ENCODE peak calls at places on chromosomes 2 and 18, in six cellular contexts. One of them, this sample, is unnamed.
A peak's percentile ranks its signal among the peaks of the same experiment; 100 is the strongest.

GRCh38 chr2:46831037-46831868 is 84.4 kb downstream of the MCFD2 start:
- DNase-seq in substantia nigra: no peak
- DNase-seq in transverse colon: no peak
- DNase-seq in tibial nerve: no peak
- DNase-seq in keratinocyte: no peak
- DNase-seq in ovary: no peak
- DNase-seq in this sample: no peak

GRCh38 chr2:10036095-10036879 is 7.1 kb upstream of the KLF11 start:
- DNase-seq in substantia nigra: peak; percentile 89
- DNase-seq in transverse colon: peak; percentile 64
- DNase-seq in tibial nerve: no peak
- DNase-seq in keratinocyte: no peak
- DNase-seq in ovary: peak; percentile 69
- DNase-seq in this sample: no peak

GRCh38 chr2:132681766-132682165 is 11.8 kb upstream of the LYPD1 start:
- DNase-seq in substantia nigra: no peak
- DNase-seq in transverse colon: no peak
- DNase-seq in tibial nerve: no peak
- DNase-seq in keratinocyte: no peak
- DNase-seq in ovary: no peak
- DNase-seq in this sample: no peak

GRCh38 chr2:162579986-162580385 is 236.1 kb downstream of the GCA start:
- DNase-seq in substantia nigra: no peak
- DNase-seq in transverse colon: no peak
- DNase-seq in tibial nerve: no peak
- DNase-seq in keratinocyte: no peak
- DNase-seq in ovary: no peak
- DNase-seq in this sample: no peak

GRCh38 chr2:37466533-37467230 is 122.3 kb downstream of the QPCT start:
- DNase-seq in substantia nigra: no peak
- DNase-seq in transverse colon: no peak
- DNase-seq in tibial nerve: no peak
- DNase-seq in keratinocyte: no peak
- DNase-seq in ovary: no peak
- DNase-seq in this sample: no peak

GRCh38 chr2:48306409-48307284 is 223.3 kb upstream of the STON1 start:
- DNase-seq in substantia nigra: no peak
- DNase-seq in transverse colon: no peak
- DNase-seq in tibial nerve: no peak
- DNase-seq in keratinocyte: no peak
- DNase-seq in ovary: no peak
- DNase-seq in this sample: peak; percentile 43

GRCh38 chr2:226860087-226860486 is 24.2 kb downstream of the RHBDD1 start:
- DNase-seq in substantia nigra: no peak
- DNase-seq in transverse colon: no peak
- DNase-seq in tibial nerve: no peak
- DNase-seq in keratinocyte: no peak
- DNase-seq in ovary: no peak
- DNase-seq in this sample: no peak

GRCh38 chr2:152098798-152099654 is at the start of gene CACNB4:
- DNase-seq in substantia nigra: no peak
- DNase-seq in transverse colon: no peak
- DNase-seq in tibial nerve: no peak
- DNase-seq in keratinocyte: no peak
- DNase-seq in ovary: no peak
- DNase-seq in this sample: no peak

GRCh38 chr2:48414980-48415764 is 114.8 kb upstream of the STON1 start:
- DNase-seq in substantia nigra: peak; percentile 59
- DNase-seq in transverse colon: no peak
- DNase-seq in tibial nerve: no peak
- DNase-seq in keratinocyte: no peak
- DNase-seq in ovary: no peak
- DNase-seq in this sample: no peak

GRCh38 chr18:48767090-48767670 is 183.6 kb downstream of the SMAD7 start:
- DNase-seq in substantia nigra: no peak
- DNase-seq in transverse colon: no peak
- DNase-seq in tibial nerve: no peak
- DNase-seq in keratinocyte: no peak
- DNase-seq in ovary: no peak
- DNase-seq in this sample: no peak

GRCh38 chr2:71466301-71467179 is 13.2 kb downstream of the DYSF start:
- DNase-seq in substantia nigra: no peak
- DNase-seq in transverse colon: no peak
- DNase-seq in tibial nerve: no peak
- DNase-seq in keratinocyte: no peak
- DNase-seq in ovary: no peak
- DNase-seq in this sample: no peak

GRCh38 chr2:189534854-189535253 is 45.7 kb downstream of the SLC40A1 start:
- DNase-seq in substantia nigra: no peak
- DNase-seq in transverse colon: no peak
- DNase-seq in tibial nerve: no peak
- DNase-seq in keratinocyte: no peak
- DNase-seq in ovary: no peak
- DNase-seq in this sample: no peak

GRCh38 chr2:162301877-162302276 is 16.6 kb downstream of the IFIH1 start:
- DNase-seq in substantia nigra: no peak
- DNase-seq in transverse colon: no peak
- DNase-seq in tibial nerve: no peak
- DNase-seq in keratinocyte: no peak
- DNase-seq in ovary: no peak
- DNase-seq in this sample: no peak

GRCh38 chr2:235958631-235959395 is 209.4 kb downstream of the GBX2 start:
- DNase-seq in substantia nigra: no peak
- DNase-seq in transverse colon: no peak
- DNase-seq in tibial nerve: no peak
- DNase-seq in keratinocyte: no peak
- DNase-seq in ovary: no peak
- DNase-seq in this sample: no peak

GRCh38 chr2:240782886-240783818 is 36.9 kb downstream of the KIF1A start:
- DNase-seq in substantia nigra: no peak
- DNase-seq in transverse colon: no peak
- DNase-seq in tibial nerve: no peak
- DNase-seq in keratinocyte: no peak
- DNase-seq in ovary: peak; percentile 36
- DNase-seq in this sample: no peak

GRCh38 chr2:138102664-138103063 is 138.4 kb downstream of the HNMT start:
- DNase-seq in substantia nigra: no peak
- DNase-seq in transverse colon: no peak
- DNase-seq in tibial nerve: no peak
- DNase-seq in keratinocyte: no peak
- DNase-seq in ovary: no peak
- DNase-seq in this sample: no peak

GRCh38 chr2:130963849-130964793 is 127.4 kb downstream of the ARHGEF4 start:
- DNase-seq in substantia nigra: no peak
- DNase-seq in transverse colon: no peak
- DNase-seq in tibial nerve: no peak
- DNase-seq in keratinocyte: no peak
- DNase-seq in ovary: peak; percentile 62
- DNase-seq in this sample: peak; percentile 3

GRCh38 chr18:22541232-22541631 is 123.5 kb upstream of the CTAGE1 start:
- DNase-seq in substantia nigra: no peak
- DNase-seq in transverse colon: no peak
- DNase-seq in tibial nerve: no peak
- DNase-seq in keratinocyte: no peak
- DNase-seq in ovary: no peak
- DNase-seq in this sample: no peak
- H3K27ac ChIP-seq in substantia nigra: no peak overlapping the region
- H3K27ac ChIP-seq in transverse colon: no peak overlapping the region
- H3K27ac ChIP-seq in tibial nerve: no peak overlapping the region
- H3K27ac ChIP-seq in keratinocyte: no peak overlapping the region
- H3K27ac ChIP-seq in ovary: no peak overlapping the region
- H3K27ac ChIP-seq in this sample: no peak overlapping the region

GRCh38 chr2:28165087-28165652 is 227.5 kb upstream of the FOSL2 start:
- DNase-seq in substantia nigra: no peak
- DNase-seq in transverse colon: no peak
- DNase-seq in tibial nerve: no peak
- DNase-seq in keratinocyte: no peak
- DNase-seq in ovary: no peak
- DNase-seq in this sample: no peak
- H3K27ac ChIP-seq in substantia nigra: no peak overlapping the region
- H3K27ac ChIP-seq in transverse colon: peak overlapping the region; percentile 62
- H3K27ac ChIP-seq in tibial nerve: no peak overlapping the region
- H3K27ac ChIP-seq in keratinocyte: no peak overlapping the region
- H3K27ac ChIP-seq in ovary: no peak overlapping the region
- H3K27ac ChIP-seq in this sample: no peak overlapping the region

GRCh38 chr18:44799422-44800421 is 119.0 kb downstream of the SETBP1 start:
- DNase-seq in substantia nigra: no peak
- DNase-seq in transverse colon: no peak
- DNase-seq in tibial nerve: no peak
- DNase-seq in keratinocyte: no peak
- DNase-seq in ovary: no peak
- DNase-seq in this sample: no peak
- H3K27ac ChIP-seq in substantia nigra: no peak overlapping the region
- H3K27ac ChIP-seq in transverse colon: no peak overlapping the region
- H3K27ac ChIP-seq in tibial nerve: no peak overlapping the region
- H3K27ac ChIP-seq in keratinocyte: no peak overlapping the region
- H3K27ac ChIP-seq in ovary: no peak overlapping the region
- H3K27ac ChIP-seq in this sample: no peak overlapping the region

DNA sequence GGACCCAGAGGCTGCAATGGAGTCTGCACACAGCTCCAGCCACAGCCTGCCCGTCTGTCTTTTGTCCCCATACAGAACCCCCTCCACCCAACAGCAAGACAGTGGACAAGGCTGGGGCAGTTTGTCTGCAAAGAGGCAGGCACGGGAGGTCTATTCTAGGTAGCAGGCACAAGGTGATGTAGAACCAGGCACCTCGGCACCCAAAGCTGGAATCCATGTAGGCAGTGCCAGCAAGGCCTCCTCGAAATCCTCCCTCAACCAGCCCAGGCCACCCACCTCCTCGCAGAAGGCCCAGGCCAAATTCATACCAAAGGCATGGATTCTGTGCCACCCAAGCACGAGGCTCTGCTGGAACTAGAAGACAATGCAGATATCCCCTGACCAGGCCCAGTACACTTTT is 179.2 kb downstream of the TNS1 start:
- DNase-seq in substantia nigra: no peak
- DNase-seq in transverse colon: no peak
- DNase-seq in tibial nerve: no peak
- DNase-seq in keratinocyte: no peak
- DNase-seq in ovary: no peak
- DNase-seq in this sample: no peak
- H3K27ac ChIP-seq in substantia nigra: no peak overlapping the region
- H3K27ac ChIP-seq in transverse colon: no peak overlapping the region
- H3K27ac ChIP-seq in tibial nerve: peak overlapping the region; percentile 24
- H3K27ac ChIP-seq in keratinocyte: no peak overlapping the region
- H3K27ac ChIP-seq in ovary: no peak overlapping the region
- H3K27ac ChIP-seq in this sample: no peak overlapping the region

GRCh38 chr18:7728297-7728696 is 161.2 kb downstream of the PTPRM start:
- DNase-seq in substantia nigra: no peak
- DNase-seq in transverse colon: no peak
- DNase-seq in tibial nerve: no peak
- DNase-seq in keratinocyte: peak; percentile 7
- DNase-seq in ovary: no peak
- DNase-seq in this sample: no peak
- H3K27ac ChIP-seq in substantia nigra: no peak overlapping the region
- H3K27ac ChIP-seq in transverse colon: no peak overlapping the region
- H3K27ac ChIP-seq in tibial nerve: no peak overlapping the region
- H3K27ac ChIP-seq in keratinocyte: no peak overlapping the region
- H3K27ac ChIP-seq in ovary: no peak overlapping the region
- H3K27ac ChIP-seq in this sample: no peak overlapping the region

DNA sequence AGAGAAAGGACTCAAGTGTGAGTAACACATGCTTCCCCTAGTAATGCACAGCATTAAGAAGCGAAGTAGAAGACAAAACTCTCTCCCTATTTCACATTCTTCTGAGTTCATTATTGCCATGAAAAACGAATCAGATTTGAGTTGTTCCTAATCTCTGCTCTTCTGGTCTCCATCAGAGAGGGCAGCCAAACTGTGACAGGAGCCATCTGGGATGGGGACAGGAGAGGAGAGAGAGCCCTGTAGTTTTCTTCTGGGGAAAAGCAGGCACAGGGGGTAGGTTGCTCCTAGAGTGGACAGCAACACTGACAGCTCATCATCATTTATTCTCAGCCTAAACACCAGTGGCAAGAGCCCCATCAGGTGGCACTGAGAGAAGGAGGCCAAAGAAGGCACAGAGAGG is 33.3 kb downstream of the SLC8A1 start:
- DNase-seq in substantia nigra: no peak
- DNase-seq in transverse colon: no peak
- DNase-seq in tibial nerve: no peak
- DNase-seq in keratinocyte: no peak
- DNase-seq in ovary: no peak
- DNase-seq in this sample: no peak
- H3K27ac ChIP-seq in substantia nigra: no peak overlapping the region
- H3K27ac ChIP-seq in transverse colon: peak overlapping the region; percentile 58
- H3K27ac ChIP-seq in tibial nerve: no peak overlapping the region
- H3K27ac ChIP-seq in keratinocyte: no peak overlapping the region
- H3K27ac ChIP-seq in ovary: no peak overlapping the region
- H3K27ac ChIP-seq in this sample: no peak overlapping the region

DNA sequence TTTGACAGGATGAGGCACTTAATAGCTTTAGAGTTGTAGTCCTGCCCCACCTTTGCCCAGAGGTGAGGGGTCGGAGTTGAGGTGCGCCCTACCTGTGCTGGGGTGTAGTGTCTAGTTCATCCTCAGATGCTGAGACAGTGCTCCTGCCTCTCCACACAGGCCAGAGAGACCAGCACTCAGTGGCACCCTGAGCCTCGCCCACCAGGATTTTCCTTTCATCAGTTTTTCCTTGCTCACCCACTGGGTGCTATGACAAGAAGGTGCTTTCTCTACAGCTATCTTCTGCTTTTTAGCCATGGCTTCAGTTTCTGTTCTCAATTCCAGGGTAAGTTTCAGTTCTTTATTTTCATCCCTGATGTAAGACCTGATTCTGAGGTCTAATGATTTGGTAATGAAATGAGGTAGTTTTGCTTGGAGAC is 16.8 kb upstream of the TMEM131 start:
- DNase-seq in substantia nigra: no peak
- DNase-seq in transverse colon: no peak
- DNase-seq in tibial nerve: no peak
- DNase-seq in keratinocyte: no peak
- DNase-seq in ovary: no peak
- DNase-seq in this sample: no peak
- H3K27ac ChIP-seq in substantia nigra: no peak overlapping the region
- H3K27ac ChIP-seq in transverse colon: peak overlapping the region; percentile 17
- H3K27ac ChIP-seq in tibial nerve: no peak overlapping the region
- H3K27ac ChIP-seq in keratinocyte: no peak overlapping the region
- H3K27ac ChIP-seq in ovary: no peak overlapping the region
- H3K27ac ChIP-seq in this sample: no peak overlapping the region

GRCh38 chr2:127656569-127657231 is 10.7 kb downstream of the GPR17 start:
- DNase-seq in substantia nigra: no peak
- DNase-seq in transverse colon: no peak
- DNase-seq in tibial nerve: no peak
- DNase-seq in keratinocyte: no peak
- DNase-seq in ovary: no peak
- DNase-seq in this sample: no peak
- H3K27ac ChIP-seq in substantia nigra: no peak overlapping the region
- H3K27ac ChIP-seq in transverse colon: peak overlapping the region; percentile 84
- H3K27ac ChIP-seq in tibial nerve: no peak overlapping the region
- H3K27ac ChIP-seq in keratinocyte: no peak overlapping the region
- H3K27ac ChIP-seq in ovary: no peak overlapping the region
- H3K27ac ChIP-seq in this sample: no peak overlapping the region

This sample was measured in epithelial cell of prostate.